ENCODE peak calls at places on chromosome 17, in six cellular contexts. G is iPS DF 6.9, N is ovary, T is Caco-2, Q is mammary epithelial cell, W is sigmoid colon. J is an unnamed sample.

GRCh38 chr17:15882058-15882720 is 62.7 kb upstream of the ADORA2B start:
- DNase-seq in G (peak; percentile 31), N (no peak), T (no peak), Q (no peak), W (no peak), J (no peak)

GRCh38 chr17:56597495-56597990 is 4.0 kb downstream of the NOG start:
- DNase-seq in G (no peak), N (peak; percentile 29), T (no peak), Q (no peak), W (no peak), J (peak; percentile 79)

GRCh38 chr17:9571201-9571600 is 4.4 kb downstream of the STX8 start:
- DNase-seq in G (no peak), N (no peak), T (no peak), Q (peak; percentile 3), W (no peak), J (no peak)

GRCh38 chr17:34236341-34236892 is 18.7 kb upstream of the CCL2 start:
- DNase-seq in G (no peak), N (no peak), T (no peak), Q (no peak), W (no peak), J (no peak)

GRCh38 chr17:62653831-62654829 is 26.7 kb downstream of the MRC2 start:
- DNase-seq in G (no peak), N (peak; percentile 86), T (peak; percentile 52), Q (no peak), W (peak; percentile 83), J (peak; percentile 86)

GRCh38 chr17:61005358-61005757 is 327.7 kb downstream of the BCAS3 start:
- DNase-seq in G (no peak), N (no peak), T (no peak), Q (no peak), W (no peak), J (no peak)

GRCh38 chr17:48825446-48826381 is 5.1 kb upstream of the CALCOCO2 start:
- DNase-seq in G (no peak), N (no peak), T (peak; percentile 70), Q (peak; percentile 61), W (no peak), J (no peak)

GRCh38 chr17:20009052-20009301 is 182 bp upstream of the SPECC1 start:
- DNase-seq in G (no peak), N (no peak), T (no peak), Q (no peak), W (no peak), J (no peak)

GRCh38 chr17:58338454-58338841 is 9.9 kb upstream of the TSPOAP1 start:
- DNase-seq in G (no peak), N (no peak), T (no peak), Q (no peak), W (no peak), J (no peak)

GRCh38 chr17:78127240-78127887 is 1.2 kb downstream of the TMC6 start:
- DNase-seq in G (no peak), N (no peak), T (no peak), Q (no peak), W (peak; percentile 88), J (peak; percentile 85)

GRCh38 chr17:416293-417206 is 63.9 kb upstream of the RPH3AL start:
- DNase-seq in G (no peak), N (no peak), T (no peak), Q (no peak), W (no peak), J (no peak)

GRCh38 chr17:63704259-63704576 is 4.3 kb upstream of the LIMD2 start:
- DNase-seq in G (no peak), N (no peak), T (no peak), Q (no peak), W (no peak), J (no peak)

GRCh38 chr17:48605409-48605864 is 651 bp upstream of the HOXB6 start:
- DNase-seq in G (no peak), N (no peak), T (no peak), Q (no peak), W (no peak), J (no peak)

GRCh38 chr17:74059471-74059870 is 144.0 kb upstream of the RPL38 start:
- DNase-seq in G (no peak), N (no peak), T (no peak), Q (no peak), W (no peak), J (no peak)

GRCh38 chr17:29610395-29610794 is 12.3 kb downstream of the CORO6 start:
- DNase-seq in G (no peak), N (no peak), T (no peak), Q (no peak), W (peak; percentile 28), J (no peak)

GRCh38 chr17:351875-352420 is 659 bp downstream of the RPH3AL start:
- DNase-seq in G (no peak), N (no peak), T (no peak), Q (no peak), W (no peak), J (no peak)

GRCh38 chr17:66192378-66192687 is 400 bp upstream of the CEP112 start:
- DNase-seq in G (no peak), N (no peak), T (no peak), Q (peak; percentile 1), W (no peak), J (no peak)

GRCh38 chr17:30433514-30433913 is 43.7 kb upstream of the GOSR1 start:
- DNase-seq in G (no peak), N (no peak), T (no peak), Q (peak; percentile 85), W (no peak), J (no peak)

GRCh38 chr17:511001-511690 is 158.5 kb upstream of the RPH3AL start:
- DNase-seq in G (no peak), N (no peak), T (no peak), Q (peak; percentile 55), W (peak; percentile 74), J (no peak)

GRCh38 chr17:14552311-14552710 is 251.4 kb downstream of the HS3ST3B1 start:
- DNase-seq in G (no peak), N (no peak), T (no peak), Q (no peak), W (no peak), J (no peak)

GRCh38 chr17:73595068-73595865 is 49.0 kb downstream of the SDK2 start:
- DNase-seq in G (peak; percentile 29), N (peak; percentile 65), T (no peak), Q (peak; percentile 51), W (no peak), J (no peak)

GRCh38 chr17:43943769-43944418 is 1.6 kb upstream of the PPY start:
- DNase-seq in G (peak; percentile 74), N (peak; percentile 83), T (peak; percentile 85), Q (peak; percentile 73), W (peak; percentile 90), J (peak; percentile 89)

GRCh38 chr17:3043737-3044365 is 19.6 kb downstream of the OR1D5 start:
- DNase-seq in G (no peak), N (no peak), T (no peak), Q (no peak), W (no peak), J (peak; percentile 43)

GRCh38 chr17:3969963-3970362 is 5.7 kb upstream of the ATP2A3 start:
- DNase-seq in G (no peak), N (no peak), T (no peak), Q (no peak), W (no peak), J (no peak)

GRCh38 chr17:65698381-65699061 is 137.1 kb upstream of the AXIN2 start:
- DNase-seq in G (no peak), N (no peak), T (peak; percentile 40), Q (no peak), W (no peak), J (no peak)

GRCh38 chr17:6497496-6498221 is 53.4 kb downstream of the PIMREG start:
- DNase-seq in G (no peak), N (peak; percentile 30), T (no peak), Q (no peak), W (peak; percentile 43), J (no peak)

GRCh38 chr17:8072727-8073461 is 14.6 kb downstream of the ALOX12B start:
- DNase-seq in G (no peak), N (no peak), T (no peak), Q (no peak), W (no peak), J (peak; percentile 55)

GRCh38 chr17:72388765-72389473 is 268.1 kb downstream of the SOX9 start:
- DNase-seq in G (no peak), N (no peak), T (no peak), Q (peak; percentile 72), W (no peak), J (no peak)

GRCh38 chr17:68579194-68579900 is 21.8 kb downstream of the FAM20A start:
- DNase-seq in G (no peak), N (no peak), T (no peak), Q (no peak), W (no peak), J (no peak)
- H3K4me1 ChIP-seq in G (peaks cover 2% of the 10 kb centered on the region), N (peaks cover 19% of the 10 kb centered on the region), T (no peaks in the 10 kb centered on the region), Q (no peaks in the 10 kb centered on the region), W (no peaks in the 10 kb centered on the region), J (no peaks in the 10 kb centered on the region)

GRCh38 chr17:18183334-18184142 is at the start of gene ALKBH5:
- DNase-seq in G (peak; percentile 99), N (peak; percentile 97), T (peak; percentile 100), Q (peak; percentile 99), W (peak; percentile 99), J (peak; percentile 98)
- H3K4me1 ChIP-seq in G (peaks cover 6% of the 10 kb centered on the region), N (peaks cover 21% of the 10 kb centered on the region), T (peaks cover 30% of the 10 kb centered on the region), Q (peaks cover 52% of the 10 kb centered on the region), W (peaks cover 47% of the 10 kb centered on the region), J (peaks cover 5% of the 10 kb centered on the region)

DNA sequence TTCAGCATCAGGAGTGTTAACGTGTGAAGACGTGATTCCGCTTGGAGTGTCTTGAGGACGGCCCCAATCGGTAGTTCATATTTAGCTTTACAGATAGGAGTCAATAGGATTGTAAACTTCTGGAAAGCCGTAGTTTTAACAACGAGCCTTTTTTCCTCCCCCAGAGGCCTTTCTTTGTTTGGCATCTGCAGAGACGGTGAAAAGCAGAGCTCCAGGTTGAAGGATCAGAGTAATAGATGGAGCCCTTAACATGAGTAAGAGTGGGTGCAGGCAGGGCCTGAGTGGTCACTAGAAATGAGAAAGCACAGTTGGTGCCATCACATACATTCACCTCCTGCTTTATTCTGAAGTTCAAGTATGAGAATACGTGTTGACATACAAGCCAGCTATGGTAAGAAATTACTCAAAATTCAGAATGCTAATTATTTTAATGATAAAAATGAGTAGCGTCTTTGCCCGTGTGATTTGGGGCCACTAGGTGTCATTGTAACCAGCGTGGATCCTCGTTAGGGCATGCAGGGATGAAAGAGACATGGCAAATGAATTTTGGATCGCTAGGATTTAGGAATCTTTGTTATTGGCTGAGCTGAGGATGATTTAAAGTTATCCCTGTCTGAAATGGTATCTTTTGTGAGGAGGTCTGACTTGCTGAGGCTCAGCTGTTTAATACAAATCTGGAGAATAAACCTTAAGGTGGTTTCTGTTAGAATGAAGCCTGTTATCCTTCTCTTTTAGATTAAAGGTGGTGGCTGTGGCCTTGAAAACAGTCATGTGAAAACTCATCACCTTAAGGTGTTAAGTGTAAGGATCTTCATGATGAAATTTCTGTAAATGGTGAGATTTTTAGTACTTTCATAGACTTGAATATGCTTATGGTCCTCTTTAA is 18.6 kb downstream of the PRCD start:
- DNase-seq in G (no peak), N (no peak), T (no peak), Q (no peak), W (no peak), J (no peak)
- H3K4me1 ChIP-seq in G (no peaks in the 10 kb centered on the region), N (peaks cover 26% of the 10 kb centered on the region), T (peaks cover 25% of the 10 kb centered on the region), Q (peaks cover 58% of the 10 kb centered on the region), W (peaks cover 56% of the 10 kb centered on the region), J (no peaks in the 10 kb centered on the region)

DNA sequence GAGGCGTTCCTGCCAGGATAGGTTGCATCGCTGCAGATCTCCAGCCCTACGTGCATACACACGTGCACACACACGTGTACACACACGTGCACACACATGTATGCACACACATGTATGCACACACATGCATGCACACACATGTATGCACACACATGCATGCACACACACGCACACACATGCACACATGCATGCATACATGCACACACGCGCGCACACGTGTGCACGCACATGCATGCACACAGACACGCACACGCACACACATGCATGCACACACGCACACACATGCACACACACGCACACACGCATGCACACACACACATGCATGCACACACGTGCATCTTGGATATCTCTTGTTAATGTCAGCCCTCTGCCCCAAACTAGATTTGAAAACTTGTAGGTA is 12.1 kb downstream of the CBX4 start:
- DNase-seq in G (no peak), N (no peak), T (no peak), Q (no peak), W (no peak), J (no peak)
- H3K4me1 ChIP-seq in G (peaks cover 7% of the 10 kb centered on the region), N (peaks cover 10% of the 10 kb centered on the region), T (peaks cover 10% of the 10 kb centered on the region), Q (peaks cover 2% of the 10 kb centered on the region), W (peaks cover 11% of the 10 kb centered on the region), J (no peaks in the 10 kb centered on the region)

J was measured in aorta.